ENCODE peak calls at places on chromosomes 12 and 14, in nine cellular contexts. V is NCI-H774; G is GM19239; M is cardiac muscle cell; E is psoas muscle; K is CD14-positive monocyte; U is GM12891; X is HTR-8/SVneo; C is stimulated activated CD4-positive, alpha-beta T cell treated with anti-CD3 and anti-CD28 coated beads, TNF-alpha, amount 100 ng/mL, for 48 hours. B is an unnamed sample.

GRCh38 chr14:102731871-102732800 is 45.1 kb upstream of the TRAF3 start:
- DNase-seq in M (no peak), K (no peak), V (no peak), C (no peak), G (no peak), E (no peak), U (no peak), X (no peak), B (no peak)

GRCh38 chr14:101985957-101986356 is 21.6 kb downstream of the DYNC1H1 start:
- DNase-seq in G (no peak), E (no peak), K (no peak), C (no peak), X (no peak), V (no peak), M (no peak), U (no peak), B (no peak)

GRCh38 chr12:92470608-92471021 is 232.2 kb upstream of the PLEKHG7 start:
- DNase-seq in V (no peak), G (no peak), C (peak), E (no peak), U (no peak), X (no peak), M (no peak), K (no peak), B (no peak)

GRCh38 chr12:60205500-60205899 is 609.7 kb downstream of the SLC16A7 start:
- DNase-seq in G (no peak), U (no peak), K (no peak), X (peak), M (peak), V (no peak), E (no peak), C (no peak), B (no peak)

GRCh38 chr12:111785651-111786050 is 18.9 kb downstream of the ALDH2 start:
- DNase-seq in V (no peak), X (no peak), C (no peak), U (no peak), K (no peak), M (peak), E (no peak), G (no peak), B (no peak)

GRCh38 chr14:105414456-105415371 is 4.9 kb upstream of the MTA1 start:
- DNase-seq in M (peak), G (peak), V (peak), U (peak), X (peak), C (peak), E (peak), K (no peak), B (peak)

GRCh38 chr12:15842106-15842505 is 40.1 kb upstream of the STRAP start:
- DNase-seq in X (no peak), G (no peak), C (no peak), V (no peak), M (peak), E (no peak), U (no peak), K (no peak), B (no peak)

GRCh38 chr14:59482471-59483331 is 1.5 kb downstream of the L3HYPDH start:
- DNase-seq in M (peak), V (no peak), C (no peak), G (no peak), E (no peak), X (peak), K (no peak), U (no peak), B (no peak)

GRCh38 chr12:123050913-123051312 is 70.4 kb downstream of the ARL6IP4 start:
- DNase-seq in V (no peak), C (no peak), U (no peak), M (no peak), E (no peak), G (no peak), X (no peak), K (no peak), B (no peak)

GRCh38 chr12:112839386-112839972 is 47.9 kb downstream of the RPH3A start:
- DNase-seq in G (no peak), X (peak), K (no peak), C (no peak), M (peak), E (no peak), V (no peak), U (no peak), B (no peak)

GRCh38 chr14:64880382-64881121 is 845 bp upstream of the SPTB start:
- DNase-seq in X (peak), K (no peak), G (peak), M (peak), C (peak), V (peak), E (peak), U (peak), B (peak)

GRCh38 chr12:91576432-91576831 is 393.8 kb upstream of the DCN start:
- DNase-seq in V (no peak), M (no peak), U (no peak), K (no peak), X (no peak), E (no peak), G (no peak), C (no peak), B (no peak)

GRCh38 chr14:72892103-72892878 is 1.6 kb downstream of the DPF3 start:
- DNase-seq in M (no peak), X (peak), G (no peak), C (no peak), K (no peak), U (no peak), V (no peak), E (no peak), B (peak)

GRCh38 chr12:62679569-62679968 is 212.9 kb downstream of the MON2 start:
- DNase-seq in G (no peak), M (peak), U (no peak), K (no peak), X (no peak), C (no peak), V (no peak), E (no peak), B (no peak)

GRCh38 chr12:88300931-88301330 is 158.8 kb downstream of the TMTC3 start:
- DNase-seq in K (no peak), G (no peak), E (no peak), C (no peak), M (no peak), V (no peak), X (no peak), U (no peak), B (no peak)

GRCh38 chr14:36066636-36067035 is 109.9 kb downstream of the PTCSC3 start:
- DNase-seq in M (no peak), G (no peak), E (no peak), C (no peak), X (no peak), V (no peak), K (no peak), U (no peak), B (no peak)

GRCh38 chr14:35355981-35356839 is 48.3 kb downstream of the NFKBIA start:
- DNase-seq in X (peak), V (no peak), K (no peak), U (no peak), E (no peak), M (peak), G (no peak), C (no peak), B (no peak)

GRCh38 chr12:118034429-118035193 is 18.1 kb downstream of the RFC5 start:
- DNase-seq in U (no peak), M (peak), V (peak), X (peak), E (no peak), G (no peak), C (no peak), K (no peak), B (no peak)

GRCh38 chr12:55296469-55296868 is at the start of gene OR6C6:
- DNase-seq in M (no peak), X (no peak), K (no peak), U (no peak), C (no peak), E (no peak), V (no peak), G (no peak), B (no peak)

GRCh38 chr14:20782280-20782890 is 1.3 kb downstream of the RNASE6 start:
- DNase-seq in K (no peak), C (no peak), G (peak), X (no peak), M (peak), U (no peak), E (no peak), V (no peak), B (no peak)

B was measured in stimulated activated effector memory CD8-positive, alpha-beta T cell treated with anti-CD3 and anti-CD28 coated beads, Interleukin-12 subunit alpha, Interleukin-12 subunit beta, amount 100 ng/mL, for 72 hours.